ENCODE peak calls at places on chromosome 19, in seven cellular contexts. P is NCI-H187 treated with DMSO at 0.1 percent for 48 hours, H is EL, G is Panc1, N is cardiac muscle cell, X is IMR-90, O is progenitor cell of endocrine pancreas. C is an unnamed sample.

GRCh38 chr19:1847684-1848398 is 442 bp downstream of the REXO1 start:
- DNase-seq in P (no peak), H (peak), G (no peak), N (peak), X (peak), O (no peak), C (peak)

GRCh38 chr19:1088419-1089066 is 6.6 kb downstream of the POLR2E start:
- DNase-seq in P (no peak), H (no peak), G (no peak), N (no peak), X (no peak), O (no peak), C (no peak)

GRCh38 chr19:12064266-12065099 is at the start of gene ZNF844:
- DNase-seq in P (no peak), H (peak), G (peak), N (peak), X (peak), O (peak), C (peak)

GRCh38 chr19:18218159-18218558 is 8.1 kb downstream of the PDE4C start:
- DNase-seq in P (no peak), H (no peak), G (no peak), N (no peak), X (no peak), O (no peak), C (no peak)

GRCh38 chr19:12924621-12925310 is 5.7 kb upstream of the SYCE2 start:
- DNase-seq in P (no peak), H (no peak), G (no peak), N (no peak), X (no peak), O (no peak), C (no peak)

GRCh38 chr19:383922-384800 is 24.8 kb downstream of the C2CD4C start:
- DNase-seq in P (no peak), H (no peak), G (no peak), N (peak), X (no peak), O (no peak), C (peak)

GRCh38 chr19:13132471-13133166 is 14.6 kb downstream of the NACC1 start:
- DNase-seq in P (no peak), H (peak), G (no peak), N (no peak), X (peak), O (no peak), C (no peak)

GRCh38 chr19:55472463-55472862 is 4.0 kb upstream of the ZNF628 start:
- DNase-seq in P (no peak), H (peak), G (no peak), N (no peak), X (peak), O (no peak), C (no peak)

GRCh38 chr19:55613396-55613795 is 7.9 kb downstream of the ZNF865 start:
- DNase-seq in P (no peak), H (no peak), G (no peak), N (no peak), X (no peak), O (no peak), C (no peak)

GRCh38 chr19:3840804-3841203 is 28.0 kb downstream of the ZFR2 start:
- DNase-seq in P (no peak), H (no peak), G (no peak), N (no peak), X (no peak), O (no peak), C (no peak)

GRCh38 chr19:49142866-49143335 is 12.3 kb downstream of the HRC start:
- DNase-seq in P (no peak), H (peak), G (no peak), N (peak), X (peak), O (peak), C (peak)